ENCODE peak calls at places on chromosome 18, in eight cellular contexts. G is IMR-90, E is kidney, Z is PC-3, J is cardiac muscle cell, O is A549, S is GM12878, K is GM23338. A is an unnamed sample.

GRCh38 chr18:30139631-30140287 is 902.8 kb downstream of the DSC3 start:
- DNase-seq in G (no peak), E (no peak), Z (no peak), J (no peak), O (no peak), S (no peak), K (peak; percentile 17), A (no peak)

GRCh38 chr18:13223341-13224148 is 5.0 kb downstream of the LDLRAD4 start:
- DNase-seq in G (no peak), E (no peak), Z (no peak), J (no peak), O (no peak), S (no peak), K (no peak), A (no peak)

GRCh38 chr18:48330016-48330991 is 78.9 kb downstream of the ZBTB7C start:
- DNase-seq in G (peak; percentile 69), E (no peak), Z (peak; percentile 62), J (no peak), O (peak; percentile 32), S (no peak), K (no peak), A (no peak)

GRCh38 chr18:23958036-23958435 is 56.5 kb upstream of the TTC39C start:
- DNase-seq in G (no peak), E (no peak), Z (no peak), J (no peak), O (no peak), S (no peak), K (no peak), A (no peak)

GRCh38 chr18:31450409-31450808 is 2.9 kb downstream of the DSG3 start:
- DNase-seq in G (no peak), E (no peak), Z (no peak), J (no peak), O (no peak), S (no peak), K (no peak), A (no peak)

GRCh38 chr18:73613706-73614340 is 533.8 kb downstream of the FBXO15 start:
- DNase-seq in G (peak; percentile 31), E (no peak), Z (peak; percentile 59), J (no peak), O (no peak), S (no peak), K (no peak), A (no peak)

GRCh38 chr18:31490838-31491237 is 7.1 kb upstream of the DSG2 start:
- DNase-seq in G (no peak), E (no peak), Z (no peak), J (no peak), O (no peak), S (no peak), K (no peak), A (no peak)

GRCh38 chr18:37019157-37019571 is 190.2 kb downstream of the KIAA1328 start:
- DNase-seq in G (peak; percentile 11), E (no peak), Z (peak; percentile 43), J (peak; percentile 6), O (no peak), S (no peak), K (peak; percentile 55), A (no peak)

DNA sequence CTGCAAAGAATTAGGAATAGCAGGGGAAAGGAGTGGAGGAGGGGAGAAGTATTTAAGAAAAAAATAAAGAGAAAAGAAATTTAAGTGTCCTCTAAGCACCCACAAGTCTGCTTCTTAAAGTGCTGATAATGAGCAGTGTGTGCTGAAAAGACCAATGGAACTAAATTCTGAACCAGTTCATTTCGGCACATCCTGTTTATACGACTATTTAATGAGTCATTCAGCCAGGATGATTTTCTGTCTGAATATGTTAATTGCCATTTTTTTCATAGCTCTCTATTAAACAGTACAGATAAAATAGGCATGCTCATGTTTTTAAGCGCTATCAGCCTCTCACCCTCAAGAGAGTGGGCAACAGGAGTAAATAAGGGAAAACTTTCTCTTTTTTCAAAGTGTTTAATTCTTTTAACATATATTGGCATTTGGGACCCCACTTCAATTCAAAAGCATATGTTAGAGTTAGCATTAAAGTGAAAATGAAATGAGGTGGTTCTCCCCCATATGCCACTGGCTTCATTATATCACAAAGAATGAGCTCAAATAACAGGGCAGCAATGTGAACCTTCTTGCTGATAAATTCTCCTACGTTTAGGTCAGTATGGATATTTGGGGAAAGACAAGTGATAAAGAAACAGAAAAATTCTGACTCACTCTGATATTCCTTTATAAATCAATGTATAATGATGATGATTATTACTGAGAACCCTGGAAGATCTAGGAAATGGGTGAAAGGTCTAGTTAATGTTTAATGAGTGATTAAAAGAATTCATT is 87.5 kb downstream of the TCF4 start:
- DNase-seq in G (peak; percentile 92), E (no peak), Z (peak; percentile 37), J (no peak), O (no peak), S (no peak), K (no peak), A (no peak)
- H3K4me3 ChIP-seq in G (peak overlapping the region; percentile 26), E (no peak overlapping the region), Z (no peak overlapping the region), J (no peak overlapping the region), O (no peak overlapping the region), S (no peak overlapping the region), K (peak overlapping the region; percentile 26), A (peak overlapping the region; percentile 43)

GRCh38 chr18:59929621-59930295 is 30.0 kb downstream of the PMAIP1 start:
- DNase-seq in G (peak; percentile 52), E (no peak), Z (no peak), J (no peak), O (no peak), S (no peak), K (no peak), A (no peak)

GRCh38 chr18:59926131-59926530 is 26.3 kb downstream of the PMAIP1 start:
- DNase-seq in G (no peak), E (no peak), Z (no peak), J (no peak), O (no peak), S (no peak), K (no peak), A (no peak)

GRCh38 chr18:59932401-59932800 is 32.6 kb downstream of the PMAIP1 start:
- DNase-seq in G (no peak), E (no peak), Z (no peak), J (no peak), O (no peak), S (no peak), K (no peak), A (no peak)

GRCh38 chr18:59927246-59927825 is 27.5 kb downstream of the PMAIP1 start:
- DNase-seq in G (peak; percentile 66), E (no peak), Z (no peak), J (no peak), O (no peak), S (peak; percentile 98), K (no peak), A (no peak)

DNA sequence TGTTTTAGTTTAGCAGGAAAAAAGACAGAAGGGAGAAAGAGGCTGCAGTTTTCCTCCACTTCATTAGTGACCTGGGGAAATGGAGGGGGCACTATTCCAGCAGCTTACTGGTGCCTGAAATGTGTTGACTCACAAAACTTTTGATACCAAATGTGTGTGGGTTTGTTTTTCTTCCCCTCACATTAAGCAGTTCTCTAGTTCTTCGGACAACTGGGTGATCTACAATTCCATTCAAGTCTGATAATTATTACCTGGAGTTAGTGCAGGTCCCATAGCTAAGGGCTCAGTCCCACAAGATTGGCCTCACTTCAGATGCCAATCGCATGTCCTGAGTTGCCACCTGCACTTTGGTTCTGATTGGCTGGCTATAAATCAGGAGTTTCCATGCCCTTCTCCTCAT is 28.4 kb downstream of the PMAIP1 start:
- DNase-seq in G (no peak), E (no peak), Z (no peak), J (no peak), O (no peak), S (no peak), K (no peak), A (no peak)
- TF ChIP-seq CTCF in G (no peak), E (no peak), Z (no peak), J (no peak), O (no peak), S (no peak), K (no peak), A (no peak)

GRCh38 chr18:2846241-2846637 is 567 bp upstream of the EMILIN2 start:
- DNase-seq in G (peak; percentile 16), E (no peak), Z (no peak), J (no peak), O (no peak), S (no peak), K (peak; percentile 48), A (no peak)

GRCh38 chr18:2847341-2848144 is 737 bp downstream of the EMILIN2 start:
- DNase-seq in G (no peak), E (no peak), Z (no peak), J (peak; percentile 66), O (no peak), S (no peak), K (peak; percentile 69), A (no peak)

GRCh38 chr18:2848879-2849254 is 2.1 kb downstream of the EMILIN2 start:
- DNase-seq in G (no peak), E (no peak), Z (no peak), J (peak; percentile 42), O (no peak), S (no peak), K (no peak), A (no peak)

GRCh38 chr18:2846638-2847340 is at the start of gene EMILIN2:
- DNase-seq in G (peak; percentile 14), E (peak; percentile 87), Z (no peak), J (peak; percentile 78), O (no peak), S (no peak), K (peak; percentile 75), A (no peak)

GRCh38 chr18:2848145-2848878 is 1.5 kb downstream of the EMILIN2 start:
- DNase-seq in G (no peak), E (no peak), Z (no peak), J (no peak), O (no peak), S (no peak), K (no peak), A (no peak)
- H3K27ac ChIP-seq in G (no peak overlapping the region), E (no peak overlapping the region), Z (no peak overlapping the region), J (peak overlapping the region; percentile 94), O (no peak overlapping the region), S (no peak overlapping the region), K (no peak overlapping the region), A (no peak overlapping the region)

GRCh38 chr18:57432118-57432517 is 3.1 kb upstream of the ONECUT2 start:
- DNase-seq in G (no peak), E (no peak), Z (no peak), J (no peak), O (no peak), S (no peak), K (no peak), A (no peak)

GRCh38 chr18:57429607-57430165 is 5.5 kb upstream of the ONECUT2 start:
- DNase-seq in G (no peak), E (no peak), Z (no peak), J (no peak), O (no peak), S (no peak), K (peak; percentile 60), A (no peak)

GRCh38 chr18:57430166-57430958 is 4.8 kb upstream of the ONECUT2 start:
- DNase-seq in G (no peak), E (no peak), Z (no peak), J (no peak), O (no peak), S (no peak), K (peak; percentile 81), A (no peak)

GRCh38 chr18:57431512-57432080 is 3.6 kb upstream of the ONECUT2 start:
- DNase-seq in G (no peak), E (no peak), Z (no peak), J (no peak), O (no peak), S (no peak), K (no peak), A (no peak)

DNA sequence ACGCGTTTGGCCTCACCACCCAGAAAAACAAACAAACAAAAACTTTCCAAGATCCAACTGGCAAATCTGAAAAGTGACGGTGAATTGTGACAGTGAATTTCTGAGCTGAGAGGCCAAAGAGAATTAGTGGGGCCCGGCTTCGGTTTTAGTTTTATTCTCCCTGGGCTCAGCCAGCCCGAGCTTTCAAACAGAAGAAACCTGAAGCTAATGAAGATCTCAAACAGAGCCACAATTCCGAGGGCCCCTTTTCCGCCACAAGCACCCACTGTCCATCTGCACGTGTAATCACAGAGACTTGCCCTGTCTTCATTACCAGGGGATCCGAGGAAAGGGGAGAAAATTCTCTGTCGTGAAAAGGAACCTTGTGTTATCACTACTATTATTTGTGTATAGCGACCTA is 4.2 kb upstream of the ONECUT2 start:
- DNase-seq in G (no peak), E (no peak), Z (no peak), J (no peak), O (no peak), S (no peak), K (peak; percentile 30), A (no peak)
- H3K4me3 ChIP-seq in G (no peak overlapping the region), E (no peak overlapping the region), Z (no peak overlapping the region), J (no peak overlapping the region), O (no peak overlapping the region), S (no peak overlapping the region), K (peak overlapping the region; percentile 76), A (no peak overlapping the region)

A was measured in AG04450.